ENCODE peak calls at places on chromosome 7, in ten cellular contexts. One of them, this sample, is unnamed.

GRCh38 chr7:326845-327304 is 36.9 kb downstream of the FOXL3 start:
- DNase-seq in head of caudate nucleus: no peak
- DNase-seq in RKO: no peak
- DNase-seq in mucosa of gallbladder: peak; percentile 64
- DNase-seq in stimulated activated CD8-positive, alpha-beta memory T cell treated with anti-CD3 and anti-CD28 coated beads, Interleukin-4, amount 100 ng/mL, for 4 hours: no peak
- DNase-seq in progenitor cell of endocrine pancreas: no peak
- DNase-seq in uterus: no peak
- DNase-seq in adipocyte: no peak
- DNase-seq in GM12865: no peak
- DNase-seq in cardiac fibroblast: peak; percentile 36
- DNase-seq in this sample: peak; percentile 64

GRCh38 chr7:27176962-27177794 is 3.1 kb upstream of the HOXA10 start:
- DNase-seq in cardiac fibroblast: no peak
- DNase-seq in head of caudate nucleus: no peak
- DNase-seq in RKO: no peak
- DNase-seq in stimulated activated CD8-positive, alpha-beta memory T cell treated with anti-CD3 and anti-CD28 coated beads, Interleukin-4, amount 100 ng/mL, for 4 hours: no peak
- DNase-seq in uterus: peak; percentile 33
- DNase-seq in adipocyte: no peak
- DNase-seq in progenitor cell of endocrine pancreas: no peak
- DNase-seq in GM12865: no peak
- DNase-seq in mucosa of gallbladder: no peak
- DNase-seq in this sample: no peak

GRCh38 chr7:121872831-121873764 is at the start of gene PTPRZ1:
- DNase-seq in mucosa of gallbladder: no peak
- DNase-seq in cardiac fibroblast: peak; percentile 31
- DNase-seq in GM12865: peak; percentile 7
- DNase-seq in adipocyte: peak; percentile 67
- DNase-seq in uterus: no peak
- DNase-seq in head of caudate nucleus: peak; percentile 22
- DNase-seq in stimulated activated CD8-positive, alpha-beta memory T cell treated with anti-CD3 and anti-CD28 coated beads, Interleukin-4, amount 100 ng/mL, for 4 hours: no peak
- DNase-seq in progenitor cell of endocrine pancreas: peak; percentile 47
- DNase-seq in RKO: no peak
- DNase-seq in this sample: peak; percentile 21

GRCh38 chr7:141362580-141363435 is 188.4 kb upstream of the AGK start:
- DNase-seq in progenitor cell of endocrine pancreas: no peak
- DNase-seq in cardiac fibroblast: peak; percentile 80
- DNase-seq in mucosa of gallbladder: no peak
- DNase-seq in uterus: no peak
- DNase-seq in RKO: peak; percentile 33
- DNase-seq in head of caudate nucleus: no peak
- DNase-seq in adipocyte: peak; percentile 44
- DNase-seq in stimulated activated CD8-positive, alpha-beta memory T cell treated with anti-CD3 and anti-CD28 coated beads, Interleukin-4, amount 100 ng/mL, for 4 hours: no peak
- DNase-seq in GM12865: no peak
- DNase-seq in this sample: no peak

GRCh38 chr7:47428052-47428779 is 153.7 kb downstream of the TNS3 start:
- DNase-seq in RKO: no peak
- DNase-seq in progenitor cell of endocrine pancreas: no peak
- DNase-seq in mucosa of gallbladder: no peak
- DNase-seq in stimulated activated CD8-positive, alpha-beta memory T cell treated with anti-CD3 and anti-CD28 coated beads, Interleukin-4, amount 100 ng/mL, for 4 hours: no peak
- DNase-seq in adipocyte: no peak
- DNase-seq in cardiac fibroblast: no peak
- DNase-seq in head of caudate nucleus: no peak
- DNase-seq in GM12865: no peak
- DNase-seq in uterus: no peak
- DNase-seq in this sample: no peak

GRCh38 chr7:105583061-105583460 is 1.8 kb upstream of the EFCAB10 start:
- DNase-seq in stimulated activated CD8-positive, alpha-beta memory T cell treated with anti-CD3 and anti-CD28 coated beads, Interleukin-4, amount 100 ng/mL, for 4 hours: no peak
- DNase-seq in mucosa of gallbladder: no peak
- DNase-seq in cardiac fibroblast: no peak
- DNase-seq in RKO: no peak
- DNase-seq in adipocyte: no peak
- DNase-seq in GM12865: no peak
- DNase-seq in uterus: no peak
- DNase-seq in head of caudate nucleus: no peak
- DNase-seq in progenitor cell of endocrine pancreas: no peak
- DNase-seq in this sample: no peak

GRCh38 chr7:82389847-82390246 is 53.7 kb downstream of the CACNA2D1 start:
- DNase-seq in stimulated activated CD8-positive, alpha-beta memory T cell treated with anti-CD3 and anti-CD28 coated beads, Interleukin-4, amount 100 ng/mL, for 4 hours: no peak
- DNase-seq in mucosa of gallbladder: no peak
- DNase-seq in RKO: no peak
- DNase-seq in uterus: no peak
- DNase-seq in head of caudate nucleus: no peak
- DNase-seq in progenitor cell of endocrine pancreas: no peak
- DNase-seq in GM12865: no peak
- DNase-seq in adipocyte: no peak
- DNase-seq in cardiac fibroblast: no peak
- DNase-seq in this sample: no peak

GRCh38 chr7:128437426-128438332 is 18.0 kb upstream of the HILPDA start:
- DNase-seq in progenitor cell of endocrine pancreas: no peak
- DNase-seq in mucosa of gallbladder: no peak
- DNase-seq in stimulated activated CD8-positive, alpha-beta memory T cell treated with anti-CD3 and anti-CD28 coated beads, Interleukin-4, amount 100 ng/mL, for 4 hours: no peak
- DNase-seq in uterus: no peak
- DNase-seq in adipocyte: no peak
- DNase-seq in head of caudate nucleus: no peak
- DNase-seq in cardiac fibroblast: no peak
- DNase-seq in GM12865: no peak
- DNase-seq in RKO: no peak
- DNase-seq in this sample: no peak

GRCh38 chr7:90236890-90237289 is 8.1 kb upstream of the CFAP69 start:
- DNase-seq in adipocyte: no peak
- DNase-seq in cardiac fibroblast: no peak
- DNase-seq in stimulated activated CD8-positive, alpha-beta memory T cell treated with anti-CD3 and anti-CD28 coated beads, Interleukin-4, amount 100 ng/mL, for 4 hours: no peak
- DNase-seq in mucosa of gallbladder: no peak
- DNase-seq in uterus: no peak
- DNase-seq in RKO: no peak
- DNase-seq in GM12865: no peak
- DNase-seq in progenitor cell of endocrine pancreas: no peak
- DNase-seq in head of caudate nucleus: no peak
- DNase-seq in this sample: peak; percentile 48

GRCh38 chr7:47100815-47101435 is 481.0 kb downstream of the TNS3 start:
- DNase-seq in mucosa of gallbladder: no peak
- DNase-seq in uterus: no peak
- DNase-seq in adipocyte: peak; percentile 53
- DNase-seq in cardiac fibroblast: peak; percentile 77
- DNase-seq in RKO: peak; percentile 54
- DNase-seq in GM12865: peak; percentile 18
- DNase-seq in head of caudate nucleus: no peak
- DNase-seq in progenitor cell of endocrine pancreas: no peak
- DNase-seq in stimulated activated CD8-positive, alpha-beta memory T cell treated with anti-CD3 and anti-CD28 coated beads, Interleukin-4, amount 100 ng/mL, for 4 hours: no peak
- DNase-seq in this sample: peak; percentile 71

GRCh38 chr7:140542226-140542625 is 62.9 kb upstream of the MKRN1 start:
- DNase-seq in head of caudate nucleus: no peak
- DNase-seq in progenitor cell of endocrine pancreas: no peak
- DNase-seq in cardiac fibroblast: peak; percentile 84
- DNase-seq in GM12865: no peak
- DNase-seq in mucosa of gallbladder: peak; percentile 52
- DNase-seq in uterus: peak; percentile 84
- DNase-seq in RKO: no peak
- DNase-seq in stimulated activated CD8-positive, alpha-beta memory T cell treated with anti-CD3 and anti-CD28 coated beads, Interleukin-4, amount 100 ng/mL, for 4 hours: no peak
- DNase-seq in adipocyte: peak; percentile 39
- DNase-seq in this sample: no peak

GRCh38 chr7:1810961-1811849 is 141.1 kb downstream of the ELFN1 start:
- DNase-seq in adipocyte: no peak
- DNase-seq in GM12865: no peak
- DNase-seq in progenitor cell of endocrine pancreas: no peak
- DNase-seq in cardiac fibroblast: peak; percentile 45
- DNase-seq in stimulated activated CD8-positive, alpha-beta memory T cell treated with anti-CD3 and anti-CD28 coated beads, Interleukin-4, amount 100 ng/mL, for 4 hours: no peak
- DNase-seq in RKO: no peak
- DNase-seq in mucosa of gallbladder: no peak
- DNase-seq in head of caudate nucleus: no peak
- DNase-seq in uterus: no peak
- DNase-seq in this sample: no peak

GRCh38 chr7:151449990-151450389 is 10.0 kb upstream of the CRYGN start:
- DNase-seq in RKO: no peak
- DNase-seq in head of caudate nucleus: no peak
- DNase-seq in adipocyte: no peak
- DNase-seq in stimulated activated CD8-positive, alpha-beta memory T cell treated with anti-CD3 and anti-CD28 coated beads, Interleukin-4, amount 100 ng/mL, for 4 hours: no peak
- DNase-seq in cardiac fibroblast: no peak
- DNase-seq in uterus: peak; percentile 12
- DNase-seq in mucosa of gallbladder: no peak
- DNase-seq in GM12865: no peak
- DNase-seq in progenitor cell of endocrine pancreas: no peak
- DNase-seq in this sample: no peak